ENCODE peak calls at places on chromosome 15, in six cellular contexts. K is stomach, Z is uterus, A is esophagus squamous epithelium, T is tibial nerve, M is H54. V is an unnamed sample.

GRCh38 chr15:77749236-77749997 is 116.7 kb upstream of the LINGO1 start:
- DNase-seq in Z (no peak), M (no peak), T (no peak), A (no peak), K (no peak), V (no peak)

GRCh38 chr15:55357774-55358173 is 38.8 kb downstream of the PIGB start:
- DNase-seq in T (no peak), M (no peak), A (no peak), K (no peak), Z (no peak), V (no peak)

GRCh38 chr15:67164401-67164791 is 90.1 kb downstream of the AAGAB start:
- DNase-seq in T (no peak), K (no peak), Z (peak), A (no peak), M (no peak), V (no peak)

GRCh38 chr15:35118987-35119386 is 33.9 kb upstream of the NANOGP8 start:
- DNase-seq in Z (no peak), A (no peak), M (no peak), K (no peak), T (no peak), V (no peak)

GRCh38 chr15:51736646-51737537 is 563 bp downstream of the LYSMD2 start:
- DNase-seq in K (peak), A (no peak), M (no peak), T (no peak), Z (peak), V (peak)

GRCh38 chr15:100770781-100771584 is 108.6 kb upstream of the ALDH1A3 start:
- DNase-seq in T (no peak), Z (no peak), M (no peak), K (no peak), A (no peak), V (no peak)

GRCh38 chr15:99474041-99474906 is 91.5 kb upstream of the MEF2A start:
- DNase-seq in K (no peak), M (no peak), A (no peak), Z (no peak), T (no peak), V (no peak)

GRCh38 chr15:78414608-78415250 is 23.3 kb upstream of the IREB2 start:
- DNase-seq in K (no peak), M (no peak), T (no peak), Z (no peak), A (no peak), V (no peak)

GRCh38 chr15:31551323-31551722 is 224.7 kb downstream of the KLF13 start:
- DNase-seq in M (no peak), K (no peak), Z (no peak), A (no peak), T (no peak), V (no peak)

GRCh38 chr15:33915571-33916407 is 52.5 kb upstream of the CHRM5 start:
- DNase-seq in M (no peak), Z (no peak), T (no peak), A (no peak), K (no peak), V (no peak)

GRCh38 chr15:46304320-46304719 is 669.5 kb downstream of the SQOR start:
- DNase-seq in Z (no peak), T (no peak), A (no peak), M (peak), K (no peak), V (no peak)

GRCh38 chr15:52112203-52112750 is 298 bp downstream of the BCL2L10 start:
- DNase-seq in K (peak), Z (no peak), M (no peak), T (no peak), A (no peak), V (peak)

GRCh38 chr15:67171471-67171870 is 83.0 kb downstream of the AAGAB start:
- DNase-seq in T (no peak), Z (no peak), K (no peak), M (no peak), A (no peak), V (no peak)

GRCh38 chr15:74621546-74621920 is 5.9 kb downstream of the CLK3 start:
- DNase-seq in M (no peak), A (no peak), Z (no peak), T (no peak), K (no peak), V (no peak)

GRCh38 chr15:73873889-73874511 is 636 bp downstream of the TBC1D21 start:
- DNase-seq in T (no peak), M (peak), A (no peak), K (peak), Z (no peak), V (no peak)

GRCh38 chr15:74036271-74037170 is 42.0 kb downstream of the PML start:
- DNase-seq in Z (peak), A (no peak), K (peak), T (peak), M (peak), V (no peak)

GRCh38 chr15:51244366-51244977 is 93.9 kb downstream of the CYP19A1 start:
- DNase-seq in M (no peak), T (no peak), K (no peak), Z (no peak), A (no peak), V (no peak)

GRCh38 chr15:56243117-56243773 is 434 bp downstream of the RFX7 start:
- DNase-seq in T (peak), Z (peak), A (no peak), M (no peak), K (peak), V (peak)

GRCh38 chr15:50098576-50098975 is 20.5 kb downstream of the ATP8B4 start:
- DNase-seq in T (no peak), Z (no peak), A (no peak), M (no peak), K (no peak), V (no peak)

GRCh38 chr15:74172751-74173544 is 562 bp upstream of the ISLR start:
- DNase-seq in M (no peak), K (peak), A (no peak), Z (peak), T (peak), V (no peak)

GRCh38 chr15:82540984-82541431 is 751 bp upstream of the RPS17 start:
- DNase-seq in A (no peak), K (no peak), T (no peak), Z (peak), M (no peak), V (peak)

GRCh38 chr15:98567951-98568350 is 80.4 kb upstream of the IGF1R start:
- DNase-seq in M (no peak), T (no peak), K (no peak), Z (no peak), A (no peak), V (no peak)

GRCh38 chr15:82570721-82571519 is 30.7 kb upstream of the RPS17 start:
- DNase-seq in A (no peak), T (no peak), K (no peak), M (no peak), Z (peak), V (no peak)

GRCh38 chr15:34865531-34865930 is 70.2 kb upstream of the ACTC1 start:
- DNase-seq in Z (no peak), T (no peak), M (no peak), A (no peak), K (no peak), V (no peak)

GRCh38 chr15:29570121-29570930 is 251.9 kb downstream of the TJP1 start:
- DNase-seq in M (no peak), T (no peak), Z (no peak), K (no peak), A (no peak), V (no peak)

GRCh38 chr15:46732060-46732459 is 985.2 kb upstream of the SEMA6D start:
- DNase-seq in A (no peak), Z (no peak), M (no peak), T (no peak), K (no peak), V (no peak)

GRCh38 chr15:79218588-79219200 is 63.8 kb upstream of the ANKRD34C start:
- DNase-seq in Z (no peak), T (no peak), M (no peak), A (no peak), K (no peak), V (no peak)

GRCh38 chr15:41233367-41233771 is 2.3 kb downstream of the CHP1 start:
- DNase-seq in T (no peak), K (no peak), M (peak), A (no peak), Z (no peak), V (no peak)
- TF ChIP-seq POLR2A in T (no peak), K (no peak), M (no peak), A (no peak), Z (no peak), V (no peak)

DNA sequence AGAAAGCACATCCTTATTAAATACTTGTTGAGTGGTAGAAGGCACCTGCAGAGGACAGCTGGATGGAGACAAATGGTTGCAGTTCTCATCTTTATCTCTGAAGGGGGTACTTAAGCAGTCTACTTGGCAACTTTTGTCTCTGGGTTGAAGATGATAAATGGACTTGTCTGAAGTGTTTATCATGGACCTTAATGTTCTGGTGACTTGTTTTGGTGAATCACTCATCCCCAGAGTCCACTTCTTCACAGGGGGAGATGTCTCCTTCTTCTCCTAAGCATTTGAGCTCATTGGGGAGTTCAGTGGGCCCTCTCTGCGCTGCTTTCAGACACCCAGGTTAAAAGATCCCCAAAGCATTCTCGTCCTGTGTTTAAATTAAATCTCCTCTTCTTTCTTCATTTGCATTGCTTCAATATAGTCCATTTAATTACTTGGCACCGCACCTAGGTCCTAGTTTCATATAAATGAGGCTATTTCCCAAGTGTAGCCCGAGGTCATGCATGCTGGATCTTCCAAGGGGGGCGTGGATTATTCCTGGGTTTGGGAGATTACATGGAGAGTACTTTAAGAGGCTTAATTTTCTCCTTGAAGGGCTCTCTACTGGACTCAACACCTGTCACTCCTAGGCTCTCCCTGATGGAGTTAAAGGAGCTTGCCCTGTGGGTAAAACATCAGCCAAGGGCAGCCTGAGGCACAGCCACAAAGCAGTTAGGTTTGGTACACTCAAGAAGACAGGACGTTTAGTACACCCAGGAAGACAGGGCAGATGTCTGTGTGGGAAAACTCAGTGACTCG is 239.3 kb upstream of the C2CD4B start:
- DNase-seq in A (no peak), Z (no peak), M (no peak), K (no peak), T (no peak), V (no peak)
- TF ChIP-seq POLR2A in A (no peak), Z (no peak), M (no peak), K (no peak), T (no peak), V (no peak)

DNA sequence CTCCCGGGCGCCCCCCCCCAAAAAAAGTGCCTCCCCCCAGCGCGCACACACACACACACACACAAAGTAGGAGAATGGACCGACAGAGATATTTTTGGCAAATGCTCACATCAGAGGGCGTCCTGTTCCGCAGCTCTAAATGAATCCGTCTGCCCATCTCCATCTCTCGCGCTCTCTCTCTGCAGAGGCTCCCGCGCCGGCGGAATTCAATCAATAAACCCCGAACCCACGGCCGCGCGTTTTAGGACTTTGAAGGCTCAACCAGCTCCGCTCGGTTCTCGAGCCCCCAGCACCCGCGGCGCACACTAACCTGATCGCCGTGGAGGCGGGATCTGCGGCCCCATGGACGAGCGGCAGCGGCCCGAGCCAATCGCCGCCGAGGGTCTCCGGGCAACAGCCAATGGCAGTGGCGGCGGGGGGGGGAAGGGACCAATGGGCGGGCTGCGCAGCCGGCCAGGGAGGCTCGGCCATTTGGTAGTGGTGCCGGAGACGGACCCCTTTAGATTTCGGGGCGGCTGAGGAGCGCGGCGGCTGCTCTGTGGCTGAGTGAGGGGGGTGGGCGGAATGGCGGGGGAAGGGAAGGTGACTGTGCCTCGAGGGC is at the start of gene ANP32A:
- DNase-seq in K (peak), M (peak), Z (peak), A (peak), T (peak), V (peak)
- TF ChIP-seq POLR2A in K (peak), M (peak), Z (peak), A (peak), T (peak), V (peak)

GRCh38 chr15:32718082-32718821 is 448 bp downstream of the GREM1 start:
- DNase-seq in T (no peak), A (no peak), Z (no peak), M (no peak), K (no peak), V (no peak)
- TF ChIP-seq POLR2A in T (no peak), A (peak), Z (no peak), M (no peak), K (no peak), V (no peak)

DNA sequence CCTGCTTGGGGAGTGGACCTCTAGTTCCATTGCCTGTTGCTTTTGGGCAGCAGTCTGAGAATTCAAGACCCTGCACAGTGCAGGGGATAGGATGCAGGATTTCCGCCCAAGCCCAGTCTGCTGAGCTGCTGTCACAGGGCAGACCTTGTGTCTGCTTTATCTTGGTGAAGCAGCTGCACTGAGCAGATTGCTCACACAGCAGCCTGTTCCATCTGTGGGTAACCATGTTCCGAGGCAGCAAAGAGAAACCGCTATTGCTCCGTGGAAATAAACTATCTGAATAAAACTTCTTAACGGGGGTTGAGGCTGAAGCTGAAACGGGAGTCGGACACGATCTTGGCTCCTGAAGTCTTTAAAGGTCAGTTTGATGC is 202.3 kb downstream of the AKAP13 start:
- DNase-seq in T (peak), Z (peak), M (no peak), A (no peak), K (peak), V (no peak)
- TF ChIP-seq POLR2A in T (peak), Z (no peak), M (no peak), A (peak), K (no peak), V (peak)

GRCh38 chr15:91866971-91867372 is 13.5 kb downstream of the SLCO3A1 start:
- DNase-seq in Z (peak), M (no peak), K (no peak), T (no peak), A (no peak), V (no peak)

GRCh38 chr15:91865486-91865885 is 12.0 kb downstream of the SLCO3A1 start:
- DNase-seq in A (no peak), K (no peak), M (no peak), Z (no peak), T (no peak), V (no peak)

GRCh38 chr15:91864669-91865068 is 11.2 kb downstream of the SLCO3A1 start:
- DNase-seq in K (no peak), A (no peak), M (no peak), T (no peak), Z (no peak), V (no peak)

GRCh38 chr15:91866371-91866905 is 12.9 kb downstream of the SLCO3A1 start:
- DNase-seq in A (no peak), M (no peak), K (no peak), T (no peak), Z (peak), V (no peak)

GRCh38 chr15:91865903-91866302 is 12.4 kb downstream of the SLCO3A1 start:
- DNase-seq in M (no peak), K (no peak), T (no peak), A (no peak), Z (no peak), V (no peak)
- TF ChIP-seq POLR2A in M (no peak), K (no peak), T (no peak), A (no peak), Z (no peak), V (no peak)

GRCh38 chr15:80989518-80990478 is at the start of gene MESD:
- DNase-seq in A (peak), K (peak), T (peak), Z (peak), M (peak), V (peak)
- TF ChIP-seq POLR2A in A (peak), K (peak), T (peak), Z (peak), M (peak), V (peak)

GRCh38 chr15:24955549-24955929 is 752 bp downstream of the SNRPN start:
- DNase-seq in A (no peak), K (no peak), T (no peak), M (no peak), Z (peak), V (peak)
- TF ChIP-seq POLR2A in A (no peak), K (no peak), T (no peak), M (no peak), Z (no peak), V (no peak)

GRCh38 chr15:48782911-48783310 is 28.0 kb downstream of the CEP152 start:
- DNase-seq in Z (no peak), K (no peak), T (no peak), A (no peak), M (no peak), V (no peak)

GRCh38 chr15:48781002-48781401 is 29.9 kb downstream of the CEP152 start:
- DNase-seq in T (no peak), Z (no peak), A (no peak), K (no peak), M (no peak), V (no peak)

GRCh38 chr15:48784756-48785155 is 26.1 kb downstream of the CEP152 start:
- DNase-seq in M (no peak), T (no peak), K (no peak), A (no peak), Z (no peak), V (no peak)

GRCh38 chr15:48778338-48778730 is 32.5 kb downstream of the CEP152 start:
- DNase-seq in K (no peak), T (no peak), A (no peak), M (no peak), Z (no peak), V (no peak)

DNA sequence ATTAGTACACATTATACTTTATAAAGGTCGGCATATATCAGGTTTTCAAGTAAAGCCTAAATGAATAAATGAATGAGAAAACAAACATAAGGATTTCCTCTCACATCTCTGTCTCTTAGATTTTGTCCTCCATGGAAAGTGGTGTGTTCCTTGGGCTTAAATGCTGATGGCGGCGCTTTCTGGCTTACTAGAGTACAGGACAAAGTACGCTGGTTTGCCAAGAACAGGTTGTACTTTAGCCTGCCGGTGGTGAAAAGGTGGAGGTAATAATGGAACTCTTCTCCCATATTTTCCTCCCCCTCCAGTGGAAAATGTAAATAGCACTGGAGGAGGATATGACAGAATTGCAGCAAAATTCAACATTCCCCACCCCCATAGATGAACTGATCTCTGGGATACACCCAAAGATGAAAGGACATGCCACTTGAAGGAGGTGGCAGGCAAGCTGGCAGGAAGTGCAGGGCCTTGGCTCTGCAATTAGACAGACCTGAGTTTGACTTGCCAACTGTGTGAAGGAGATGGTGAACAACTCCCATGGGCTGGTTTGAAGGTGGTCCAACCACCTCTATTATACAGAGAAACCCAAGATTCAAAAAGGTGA is 29.3 kb downstream of the CEP152 start:
- DNase-seq in K (no peak), Z (no peak), T (no peak), M (no peak), A (no peak), V (no peak)
- TF ChIP-seq POLR2A in K (no peak), Z (no peak), T (no peak), M (no peak), A (no peak), V (no peak)

V was measured in GM12892.